ENCODE peak calls at places on chromosomes 2 and 18, in seven cellular contexts. C is NAMALWA, L is K562, T is astrocyte of the spinal cord, M is T-helper 9 cell, N is osteocyte, B is MCF 10A. X is an unnamed sample.

GRCh38 chr2:126751477-126751876 is 95.5 kb downstream of the GYPC start:
- DNase-seq in C (no peak), N (peak; percentile 64), M (no peak), T (no peak), B (no peak), L (no peak), X (no peak)

GRCh38 chr2:169815849-169816248 is 8.9 kb downstream of the METTL5 start:
- DNase-seq in N (no peak), T (peak; percentile 91), C (no peak), B (peak; percentile 58), M (no peak), L (no peak), X (no peak)

GRCh38 chr18:58054041-58054733 is 10.2 kb downstream of the NEDD4L start:
- DNase-seq in N (no peak), L (no peak), C (no peak), M (no peak), T (peak; percentile 64), B (peak; percentile 64), X (no peak)

GRCh38 chr2:60739156-60739555 is 16.9 kb upstream of the PAPOLG start:
- DNase-seq in C (no peak), L (no peak), M (no peak), B (no peak), T (no peak), N (no peak), X (no peak)

GRCh38 chr18:12121175-12122095 is 27.8 kb downstream of the ANKRD62 start:
- DNase-seq in N (no peak), B (peak; percentile 20), L (peak; percentile 12), C (peak; percentile 23), T (no peak), M (no peak), X (peak; percentile 7)

GRCh38 chr18:36388310-36388709 is 90.8 kb downstream of the FHOD3 start:
- DNase-seq in C (no peak), L (no peak), N (no peak), M (no peak), T (no peak), B (no peak), X (no peak)

GRCh38 chr2:197311521-197312033 is 997 bp upstream of the ANKRD44 start:
- DNase-seq in T (no peak), M (no peak), L (no peak), C (no peak), B (no peak), N (no peak), X (no peak)

GRCh38 chr2:240622631-240623235 is 2.5 kb upstream of the GPR35 start:
- DNase-seq in C (no peak), B (no peak), T (peak; percentile 22), M (peak; percentile 46), L (no peak), N (no peak), X (no peak)

GRCh38 chr2:66362651-66363050 is 72.3 kb upstream of the MEIS1 start:
- DNase-seq in T (no peak), B (no peak), M (no peak), L (no peak), N (no peak), C (no peak), X (no peak)

GRCh38 chr2:54763636-54764291 is 40.3 kb downstream of the EML6 start:
- DNase-seq in B (peak; percentile 47), C (peak; percentile 15), L (no peak), T (no peak), M (no peak), N (no peak), X (no peak)

GRCh38 chr2:68806511-68807109 is 64.6 kb downstream of the BMP10 start:
- DNase-seq in C (no peak), N (no peak), L (no peak), T (peak; percentile 25), M (no peak), B (peak; percentile 86), X (no peak)

GRCh38 chr2:25159947-25160346 is 8.4 kb downstream of the POMC start:
- DNase-seq in T (no peak), L (peak; percentile 58), M (no peak), B (peak; percentile 4), C (no peak), N (no peak), X (no peak)

GRCh38 chr2:172109256-172109655 is 6.6 kb upstream of the DLX2 start:
- DNase-seq in N (no peak), T (no peak), L (no peak), M (no peak), B (no peak), C (no peak), X (no peak)

GRCh38 chr2:69773201-69773600 is 31.3 kb downstream of the ANXA4 start:
- DNase-seq in C (no peak), M (no peak), L (no peak), N (no peak), B (peak; percentile 48), T (peak; percentile 43), X (no peak)

GRCh38 chr2:203061346-203061745 is 46.7 kb downstream of the NBEAL1 start:
- DNase-seq in C (no peak), N (no peak), T (peak; percentile 81), M (no peak), L (no peak), B (no peak), X (no peak)

GRCh38 chr18:23283933-23284430 is 148.7 kb downstream of the CABLES1 start:
- DNase-seq in T (peak; percentile 45), M (no peak), C (no peak), L (no peak), N (no peak), B (peak; percentile 59), X (peak; percentile 65)

GRCh38 chr18:59426855-59427254 is 67.8 kb upstream of the LMAN1 start:
- DNase-seq in T (no peak), N (no peak), C (no peak), B (no peak), L (no peak), M (no peak), X (no peak)

GRCh38 chr2:139885921-139886498 is 1105.8 kb upstream of the NXPH2 start:
- DNase-seq in T (no peak), M (no peak), C (peak; percentile 12), N (no peak), L (no peak), B (no peak), X (no peak)

GRCh38 chr2:241272722-241273551 is 42.5 kb downstream of the HDLBP start:
- DNase-seq in B (peak; percentile 40), M (peak; percentile 37), N (peak; percentile 88), L (peak; percentile 66), T (peak; percentile 55), C (no peak), X (no peak)

GRCh38 chr2:9074930-9075329 is 71.4 kb upstream of the MBOAT2 start:
- DNase-seq in T (no peak), C (no peak), B (no peak), M (no peak), N (no peak), L (no peak), X (no peak)

GRCh38 chr2:29314816-29315571 is 199.8 kb downstream of the CLIP4 start:
- DNase-seq in L (no peak), T (peak; percentile 43), C (peak; percentile 66), B (no peak), M (peak; percentile 33), N (no peak), X (no peak)

GRCh38 chr2:186749179-186749578 is 55.3 kb downstream of the FAM171B start:
- DNase-seq in C (no peak), M (no peak), N (no peak), T (no peak), L (no peak), B (no peak), X (no peak)

GRCh38 chr2:61720911-61721310 is 132.9 kb downstream of the FAM161A start:
- DNase-seq in B (no peak), T (no peak), L (no peak), M (no peak), N (no peak), C (no peak), X (no peak)

GRCh38 chr2:40103163-40103562 is 324.1 kb upstream of the THUMPD2 start:
- DNase-seq in T (peak; percentile 78), M (no peak), N (no peak), B (peak; percentile 68), C (no peak), L (no peak), X (no peak)

GRCh38 chr18:73908323-73908722 is 239.3 kb downstream of the FBXO15 start:
- DNase-seq in N (no peak), B (peak; percentile 52), M (no peak), T (peak; percentile 53), L (no peak), C (no peak), X (no peak)

GRCh38 chr2:126796931-126797621 is 101.6 kb upstream of the TEX51 start:
- DNase-seq in B (no peak), T (no peak), C (no peak), N (peak; percentile 82), M (no peak), L (no peak), X (no peak)

GRCh38 chr2:222423632-222424280 is 587 bp upstream of the SGPP2 start:
- DNase-seq in L (no peak), N (no peak), C (no peak), B (peak; percentile 95), T (no peak), M (peak; percentile 18), X (no peak)

GRCh38 chr2:134250840-134251461 is 2.9 kb upstream of the MGAT5 start:
- DNase-seq in T (no peak), C (no peak), M (no peak), B (no peak), N (no peak), L (no peak), X (no peak)

GRCh38 chr2:147763861-147764260 is 81.0 kb upstream of the ACVR2A start:
- DNase-seq in C (peak; percentile 5), L (no peak), B (no peak), T (no peak), M (no peak), N (no peak), X (no peak)

GRCh38 chr2:28579606-28580005 is 83.7 kb downstream of the PLB1 start:
- DNase-seq in C (no peak), B (no peak), T (no peak), L (no peak), N (no peak), M (no peak), X (no peak)

GRCh38 chr2:38602136-38602731 is 494 bp downstream of the HNRNPLL start:
- DNase-seq in B (peak; percentile 33), L (no peak), C (no peak), T (no peak), M (peak; percentile 23), N (no peak), X (no peak)

GRCh38 chr2:101675512-101675911 is 22.0 kb upstream of the MAP4K4 start:
- DNase-seq in N (peak; percentile 4), C (no peak), T (no peak), B (no peak), M (no peak), L (no peak), X (no peak)

GRCh38 chr2:205766765-205767359 is 84.6 kb downstream of the NRP2 start:
- DNase-seq in N (no peak), C (peak; percentile 73), B (peak; percentile 70), T (peak; percentile 74), L (peak; percentile 56), M (peak; percentile 22), X (no peak)

GRCh38 chr2:5520352-5520996 is 171.7 kb upstream of the SOX11 start:
- DNase-seq in L (no peak), T (peak; percentile 58), M (no peak), B (no peak), C (no peak), N (no peak), X (no peak)

GRCh38 chr18:63379639-63379962 is 12.6 kb upstream of the KDSR start:
- DNase-seq in L (no peak), C (no peak), B (no peak), T (peak; percentile 46), M (no peak), N (no peak), X (no peak)

GRCh38 chr2:208046686-208047085 is 21.4 kb upstream of the PLEKHM3 start:
- DNase-seq in N (no peak), B (no peak), M (no peak), C (no peak), L (no peak), T (peak; percentile 38), X (no peak)

X was measured in HCT116.